ENCODE peak calls at places on chromosomes 6 and 20, in seven cellular contexts. M is Panc1, F is cardiac muscle cell, J is pancreas, L is heart right ventricle, H is BE2C, P is lower lobe of right lung. D is an unnamed sample. For H3K4me1, the result is how much of the 10 kb centered on the place peaks cover.

GRCh38 chr20:59120491-59120890 is 43.1 kb upstream of the ZNF831 start:
- DNase-seq in M (no peak), F (no peak), J (no peak), L (no peak), H (no peak), P (no peak), D (no peak)

GRCh38 chr20:62818592-62819493 is 2.0 kb downstream of the COL9A3 start:
- DNase-seq in M (no peak), F (peak), J (peak), L (peak), H (peak), P (no peak), D (peak)

GRCh38 chr20:8153281-8153908 is 21.3 kb downstream of the PLCB1 start:
- DNase-seq in M (no peak), F (peak), J (no peak), L (no peak), H (no peak), P (no peak), D (no peak)

GRCh38 chr6:166683477-166683876 is 56.4 kb upstream of the RPS6KA2 start:
- DNase-seq in M (no peak), F (no peak), J (peak), L (no peak), H (no peak), P (no peak), D (no peak)

GRCh38 chr6:149389509-149390297 is 10.4 kb upstream of the SUMO4 start:
- DNase-seq in M (no peak), F (no peak), J (no peak), L (no peak), H (no peak), P (no peak), D (no peak)

GRCh38 chr6:119467478-119468081 is 118.0 kb upstream of the MAN1A1 start:
- DNase-seq in M (no peak), F (no peak), J (no peak), L (no peak), H (no peak), P (no peak), D (no peak)

GRCh38 chr20:36775826-36776225 is 2.3 kb upstream of the DSN1 start:
- DNase-seq in M (no peak), F (no peak), J (no peak), L (no peak), H (no peak), P (no peak), D (no peak)

GRCh38 chr6:89527634-89528033 is 94.7 kb downstream of the ANKRD6 start:
- DNase-seq in M (no peak), F (no peak), J (no peak), L (no peak), H (no peak), P (no peak), D (no peak)

GRCh38 chr20:23362392-23363256 is 642 bp downstream of the GZF1 start:
- DNase-seq in M (no peak), F (peak), J (no peak), L (peak), H (peak), P (peak), D (peak)
- H3K4me1 ChIP-seq in M (under half), F (under half), J (under half), L (under half), H (under half), P (half or more), D (under half)

GRCh38 chr20:33441142-33441955 is 2.2 kb downstream of the SNTA1 start:
- DNase-seq in M (no peak), F (peak), J (no peak), L (no peak), H (no peak), P (no peak), D (no peak)
- H3K4me3 ChIP-seq in M (no peak), F (peak), J (no peak), L (peak), H (no peak), P (no peak), D (no peak)

DNA sequence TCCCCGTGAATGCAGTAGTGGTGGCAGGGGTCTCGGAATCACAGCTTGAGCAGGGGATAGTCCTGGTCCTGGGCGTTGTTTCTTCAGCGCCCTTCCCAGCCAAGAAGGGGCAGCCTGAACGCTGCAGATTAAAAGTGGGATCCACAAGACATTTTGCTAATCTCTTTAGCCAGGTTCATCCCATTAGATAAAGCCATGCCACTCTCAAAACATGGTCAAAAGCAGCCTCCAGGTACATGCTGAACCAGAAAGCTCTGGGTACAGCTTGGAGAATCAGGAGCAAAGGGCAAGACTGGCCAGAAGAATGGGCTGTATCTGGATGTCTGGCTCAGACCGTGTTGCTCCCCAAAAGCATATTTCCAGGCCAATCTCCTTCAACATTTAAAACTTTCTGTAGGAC is at the start of gene PRPH2:
- DNase-seq in M (no peak), F (no peak), J (no peak), L (no peak), H (no peak), P (no peak), D (no peak)
- TF ChIP-seq CTCF in M (no peak), F (no peak), J (no peak), L (no peak), H (no peak), P (no peak), D (no peak)

DNA sequence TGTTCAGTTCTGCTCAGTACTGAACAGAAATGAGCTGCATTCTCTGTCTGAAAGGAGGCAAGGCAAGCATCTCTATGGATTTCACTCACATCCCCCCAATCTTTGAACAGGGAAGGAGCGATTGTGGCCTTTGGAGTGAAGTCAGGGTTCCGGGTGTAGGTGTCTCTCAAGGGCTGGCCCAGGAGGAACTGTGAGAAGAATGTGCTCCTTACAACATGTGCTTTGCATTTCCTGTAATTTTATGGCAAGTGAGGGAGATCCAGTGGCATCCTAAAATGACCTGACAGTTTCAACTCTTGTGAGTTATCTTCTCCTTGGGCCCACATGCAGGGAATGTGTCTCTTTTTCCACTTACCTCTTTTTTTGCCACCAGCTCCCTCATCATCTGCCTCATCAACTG is 63.0 kb upstream of the RIN2 start:
- DNase-seq in M (no peak), F (no peak), J (no peak), L (no peak), H (no peak), P (no peak), D (no peak)
- H3K4me1 ChIP-seq in M (under half), F (under half), J (under half), L (under half), H (under half), P (under half), D (under half)

GRCh38 chr6:33018904-33019303 is 9.5 kb upstream of the HLA-DOA start:
- DNase-seq in M (no peak), F (no peak), J (peak), L (peak), H (no peak), P (peak), D (peak)
- H3K4me3 ChIP-seq in M (peak), F (no peak), J (no peak), L (peak), H (no peak), P (peak), D (no peak)

GRCh38 chr6:157597461-157598312 is 216.7 kb downstream of the ZDHHC14 start:
- DNase-seq in M (no peak), F (peak), J (peak), L (peak), H (peak), P (no peak), D (peak)
- TF ChIP-seq CTCF in M (peak), F (peak), J (peak), L (peak), H (peak), P (peak), D (peak)

DNA sequence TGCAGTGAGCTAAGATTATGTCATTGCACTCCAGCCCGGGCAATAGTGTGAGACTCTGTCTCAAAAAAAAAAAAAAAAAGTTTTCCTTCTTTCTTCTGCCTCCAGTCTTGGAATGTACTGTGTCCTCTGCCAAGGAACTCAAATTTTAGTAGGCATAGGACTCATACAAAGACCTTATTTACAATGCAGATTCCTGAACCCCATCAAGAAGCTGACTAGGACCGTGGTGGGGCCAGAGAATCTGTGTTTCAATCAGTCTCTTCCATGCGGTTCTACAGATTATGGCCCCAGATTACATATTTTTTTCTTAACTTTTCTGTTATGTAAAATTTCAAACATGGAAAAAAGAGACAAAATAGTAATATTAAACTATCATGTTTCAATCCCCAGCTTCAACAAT is 29.8 kb upstream of the PIM1 start:
- DNase-seq in M (no peak), F (no peak), J (no peak), L (no peak), H (no peak), P (no peak), D (no peak)
- H3K4me1 ChIP-seq in M (under half), F (under half), J (under half), L (under half), H (under half), P (under half), D (under half)

DNA sequence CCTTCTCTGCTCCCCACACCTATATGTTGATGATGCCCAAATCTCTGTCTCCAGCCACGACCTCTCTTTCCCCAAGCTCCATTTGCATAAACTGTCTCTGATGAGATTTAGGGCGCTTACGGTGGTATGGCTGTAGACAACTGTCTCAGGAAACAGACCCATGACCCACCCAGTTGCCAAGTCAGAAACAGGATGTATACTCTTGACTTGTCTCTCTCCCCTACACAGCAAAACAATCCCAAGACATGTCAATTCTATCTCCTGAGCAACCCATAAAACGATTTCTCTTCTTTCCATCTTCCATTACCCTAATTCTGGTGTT is 13.9 kb downstream of the GNL1 start:
- DNase-seq in M (no peak), F (no peak), J (no peak), L (no peak), H (no peak), P (no peak), D (no peak)
- H3K4me3 ChIP-seq in M (no peak), F (no peak), J (no peak), L (no peak), H (no peak), P (peak), D (no peak)